ENCODE peak calls at places on chromosomes 1 and 21, in seven cellular contexts. J is cardiac fibroblast, K is type B pancreatic cell, X is HFF-Myc, N is ascending aorta, R is tibial artery, M is endodermal cell. G is an unnamed sample.

GRCh38 chr1:10935241-10935640 is 77.2 kb upstream of the TARDBP start:
- DNase-seq in J (no peak), K (no peak), X (no peak), N (no peak), R (no peak), M (peak), G (no peak)

GRCh38 chr1:53145942-53146708 is 3.7 kb upstream of the SLC1A7 start:
- DNase-seq in J (peak), K (peak), X (peak), N (peak), R (peak), M (peak), G (no peak)

GRCh38 chr1:62367005-62367547 is 47.8 kb upstream of the KANK4 start:
- DNase-seq in J (no peak), K (no peak), X (no peak), N (no peak), R (no peak), M (no peak), G (no peak)

GRCh38 chr1:67832737-67833594 is at the start of gene GNG12:
- DNase-seq in J (peak), K (peak), X (no peak), N (peak), R (peak), M (peak), G (peak)

GRCh38 chr21:43325036-43325435 is 101.9 kb downstream of the SIK1 start:
- DNase-seq in J (no peak), K (no peak), X (no peak), N (no peak), R (no peak), M (no peak), G (no peak)

GRCh38 chr1:204503122-204503912 is 8.7 kb upstream of the PIK3C2B start:
- DNase-seq in J (peak), K (no peak), X (no peak), N (no peak), R (no peak), M (no peak), G (no peak)

GRCh38 chr1:149936992-149937705 is 470 bp upstream of the MTMR11 start:
- DNase-seq in J (peak), K (no peak), X (peak), N (no peak), R (no peak), M (peak), G (no peak)

GRCh38 chr1:201888282-201889033 is at the start of gene SHISA4:
- DNase-seq in J (peak), K (peak), X (no peak), N (peak), R (peak), M (peak), G (no peak)

GRCh38 chr1:160975026-160975425 is 20.4 kb upstream of the ITLN2 start:
- DNase-seq in J (no peak), K (no peak), X (no peak), N (no peak), R (no peak), M (no peak), G (no peak)

GRCh38 chr21:16407403-16408279 is 677.9 kb downstream of the USP25 start:
- DNase-seq in J (peak), K (no peak), X (no peak), N (no peak), R (no peak), M (no peak), G (no peak)

GRCh38 chr21:42844411-42845113 is 34.8 kb downstream of the WDR4 start:
- DNase-seq in J (no peak), K (no peak), X (no peak), N (no peak), R (peak), M (peak), G (peak)

GRCh38 chr1:189804352-189804751 is 673.3 kb downstream of the BRINP3 start:
- DNase-seq in J (no peak), K (no peak), X (no peak), N (no peak), R (no peak), M (peak), G (no peak)

GRCh38 chr1:214187152-214187900 is 93.6 kb upstream of the SMYD2 start:
- DNase-seq in J (no peak), K (no peak), X (no peak), N (no peak), R (no peak), M (peak), G (no peak)

GRCh38 chr21:42022906-42023305 is 12.7 kb upstream of the ZBTB21 start:
- DNase-seq in J (no peak), K (no peak), X (no peak), N (no peak), R (peak), M (no peak), G (no peak)

GRCh38 chr1:156618853-156619581 is at the start of gene HAPLN2:
- DNase-seq in J (no peak), K (no peak), X (no peak), N (no peak), R (no peak), M (peak), G (no peak)

GRCh38 chr1:10339815-10340214 is 59.0 kb upstream of the PGD start:
- DNase-seq in J (peak), K (no peak), X (peak), N (no peak), R (no peak), M (peak), G (no peak)

GRCh38 chr1:107963601-107964396 is 1.2 kb downstream of the VAV3 start:
- DNase-seq in J (peak), K (no peak), X (no peak), N (peak), R (no peak), M (peak), G (no peak)

GRCh38 chr1:151998611-151999362 is 5.1 kb upstream of the S100A10 start:
- DNase-seq in J (no peak), K (no peak), X (no peak), N (no peak), R (no peak), M (no peak), G (no peak)

GRCh38 chr1:201319631-201320030 is 36.3 kb downstream of the PKP1 start:
- DNase-seq in J (no peak), K (no peak), X (no peak), N (peak), R (no peak), M (no peak), G (peak)

GRCh38 chr1:104780470-104781078 is 1030.9 kb downstream of the AMY1C start:
- DNase-seq in J (peak), K (no peak), X (no peak), N (no peak), R (no peak), M (peak), G (no peak)

GRCh38 chr1:17617787-17618557 is 78.5 kb downstream of the ARHGEF10L start:
- DNase-seq in J (peak), K (no peak), X (no peak), N (peak), R (peak), M (no peak), G (peak)
- TF ChIP-seq CTCF in J (no peak), K (no peak), X (no peak), N (no peak), R (peak), M (no peak), G (no peak)

DNA sequence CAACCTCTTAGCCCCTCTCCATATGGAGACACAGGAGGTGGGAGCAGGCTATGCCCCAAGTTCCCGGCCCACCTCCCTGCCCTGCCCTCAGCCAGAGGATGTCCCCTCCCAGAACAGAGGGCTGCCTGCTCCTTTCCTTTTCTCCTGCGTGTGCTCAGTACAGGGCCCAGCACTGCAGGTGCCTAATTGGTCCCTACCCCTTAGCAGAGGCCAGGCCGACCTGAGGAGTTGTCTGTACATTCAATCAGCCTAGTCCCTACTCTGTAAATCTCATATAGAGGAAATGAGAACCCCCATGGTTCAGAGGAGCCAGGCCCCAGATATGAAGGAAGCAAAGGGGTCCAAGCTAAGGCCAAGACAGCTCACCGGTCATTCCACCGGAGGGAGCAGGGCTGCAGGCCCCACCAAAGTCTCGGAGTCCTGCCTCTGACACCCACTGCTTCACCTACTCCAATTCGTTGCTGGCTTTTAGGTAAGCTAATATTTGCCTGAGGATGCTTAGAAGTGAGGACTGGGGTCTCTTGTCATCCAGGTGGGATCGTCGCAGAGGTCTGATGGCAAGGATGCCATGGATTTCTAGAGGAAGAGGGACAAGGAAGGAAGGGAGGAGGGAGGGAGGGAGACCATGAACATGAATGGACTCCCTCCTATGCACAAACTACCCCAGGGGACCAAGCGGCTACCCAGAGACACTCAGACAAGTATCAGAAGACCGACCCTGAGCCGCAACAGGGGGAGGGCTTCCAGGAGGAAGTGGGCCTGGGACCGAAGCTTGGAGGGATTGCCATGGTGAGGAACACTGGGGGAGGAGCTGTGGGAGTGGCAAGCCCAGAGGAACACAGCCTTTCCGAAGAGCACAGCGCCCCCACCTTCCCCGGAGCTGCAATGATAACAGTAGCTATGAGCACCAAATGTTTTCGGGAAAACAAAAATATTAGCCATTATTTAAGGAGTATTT is 30.4 kb upstream of the FOXO6 start:
- DNase-seq in J (peak), K (peak), X (no peak), N (no peak), R (no peak), M (peak), G (no peak)
- TF ChIP-seq CTCF in J (peak), K (peak), X (peak), N (no peak), R (no peak), M (peak), G (peak)

DNA sequence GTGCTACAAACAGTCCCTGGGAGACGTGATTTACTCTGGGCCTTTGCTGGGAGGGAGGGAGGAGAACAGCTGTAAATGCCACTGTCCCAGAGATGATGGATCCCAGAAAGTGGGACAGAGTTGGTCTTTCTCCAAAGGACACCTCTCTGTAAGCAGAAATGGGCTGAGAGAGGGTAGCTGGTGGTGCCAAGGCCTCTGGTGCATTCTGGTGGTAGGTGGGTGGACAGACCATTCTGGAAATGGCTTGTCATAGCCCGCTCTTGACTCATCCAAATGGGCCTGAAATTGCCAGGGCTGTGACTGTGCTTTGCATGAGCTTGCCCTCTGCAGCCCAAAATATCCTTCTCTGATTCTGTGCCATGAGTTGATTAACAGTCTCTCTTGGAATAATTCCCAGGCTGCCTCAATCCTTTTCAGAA is 36.1 kb downstream of the CCDC185 start:
- DNase-seq in J (no peak), K (no peak), X (no peak), N (peak), R (peak), M (no peak), G (no peak)
- TF ChIP-seq CTCF in J (no peak), K (no peak), X (no peak), N (no peak), R (peak), M (no peak), G (no peak)

GRCh38 chr1:21886486-21887215 is 50.5 kb downstream of the HSPG2 start:
- DNase-seq in J (no peak), K (no peak), X (no peak), N (no peak), R (no peak), M (no peak), G (no peak)

GRCh38 chr1:21885236-21886037 is 51.7 kb downstream of the HSPG2 start:
- DNase-seq in J (no peak), K (no peak), X (no peak), N (no peak), R (no peak), M (no peak), G (no peak)

GRCh38 chr1:21882721-21883415 is 54.2 kb downstream of the HSPG2 start:
- DNase-seq in J (no peak), K (no peak), X (no peak), N (no peak), R (no peak), M (no peak), G (no peak)

GRCh38 chr1:21887216-21887736 is 49.8 kb downstream of the HSPG2 start:
- DNase-seq in J (no peak), K (no peak), X (no peak), N (no peak), R (no peak), M (no peak), G (no peak)

DNA sequence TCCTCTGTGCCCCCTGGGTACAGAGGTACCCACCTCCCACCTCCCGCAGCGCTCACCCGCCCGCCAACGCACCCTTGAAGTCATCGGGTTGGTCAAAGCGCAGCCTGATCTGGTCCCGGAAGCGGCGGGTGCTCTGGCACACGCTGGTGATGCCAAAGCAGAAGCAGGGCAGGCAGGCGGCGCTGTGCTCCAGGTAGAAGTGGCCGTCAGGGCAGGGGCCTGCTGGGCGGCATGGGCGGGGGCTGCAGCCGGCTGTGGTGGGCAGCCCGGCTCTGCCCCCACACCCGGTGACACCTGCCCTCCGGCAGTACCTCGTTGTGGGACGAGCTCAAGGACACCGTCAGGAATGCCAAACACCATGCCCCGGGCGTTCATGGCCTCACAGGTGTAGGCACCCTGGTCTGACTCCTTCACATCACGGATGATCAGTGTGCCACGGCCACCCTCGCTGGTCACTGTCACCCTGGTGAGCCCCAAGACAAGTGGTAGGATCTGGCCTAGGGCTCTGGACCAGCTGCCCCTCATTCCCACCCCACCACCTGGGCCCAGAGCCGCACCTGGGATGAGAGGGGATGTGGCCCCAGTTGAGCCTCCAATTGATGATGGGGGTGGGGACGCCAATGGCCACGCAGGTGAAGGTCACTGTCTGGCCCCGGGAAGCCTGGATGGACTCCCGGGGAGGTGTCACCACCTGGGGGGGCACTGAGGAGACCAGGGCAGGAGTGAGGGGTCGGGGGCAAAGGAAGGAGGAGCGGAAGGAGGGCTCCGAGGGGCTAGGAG is 52.5 kb downstream of the HSPG2 start:
- DNase-seq in J (no peak), K (no peak), X (no peak), N (no peak), R (no peak), M (no peak), G (no peak)
- TF ChIP-seq CTCF in J (no peak), K (no peak), X (no peak), N (no peak), R (no peak), M (no peak), G (no peak)

DNA sequence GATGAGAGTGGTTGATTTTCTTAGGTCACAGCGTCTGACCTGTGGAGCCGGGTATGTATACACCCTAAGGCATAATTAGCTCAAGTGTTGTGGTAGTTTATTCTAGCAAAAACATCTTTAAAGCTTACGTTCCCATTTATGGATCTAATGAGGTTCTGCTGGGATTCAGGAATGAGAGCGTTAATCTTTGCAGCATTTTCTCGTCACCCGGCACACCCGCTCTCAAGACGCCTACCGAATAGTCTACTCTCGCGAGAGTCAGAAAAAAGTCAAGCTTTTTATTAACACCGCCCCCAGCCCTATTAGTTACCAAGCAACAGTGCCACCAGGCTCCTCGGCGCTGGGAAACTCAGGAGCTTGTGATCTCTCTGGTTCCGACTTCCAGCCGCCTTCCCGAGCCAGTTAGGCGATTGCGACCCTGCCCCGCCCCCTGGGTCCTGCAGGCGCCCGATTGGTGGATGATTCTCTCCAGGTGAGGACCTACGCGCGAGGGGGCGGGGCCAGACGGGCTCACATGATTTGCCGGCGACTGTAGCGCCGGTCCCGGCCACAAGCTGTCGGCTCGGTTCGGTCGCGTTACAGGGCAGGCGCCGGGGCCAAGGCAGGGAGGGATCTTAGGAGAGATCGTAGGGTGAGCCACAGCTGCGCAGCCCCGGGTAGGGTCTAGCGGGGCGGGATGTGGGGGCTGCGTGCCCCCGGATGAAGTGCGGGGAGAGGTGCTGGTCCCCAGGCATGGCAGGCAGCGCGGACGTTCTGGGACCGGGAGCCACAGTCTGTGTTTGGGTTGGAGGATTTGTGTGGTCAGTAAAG is at the start of gene PFKFB2:
- DNase-seq in J (peak), K (peak), X (peak), N (peak), R (peak), M (peak), G (peak)
- TF ChIP-seq CTCF in J (peak), K (peak), X (no peak), N (peak), R (no peak), M (peak), G (peak)

GRCh38 chr21:39313457-39314154 is at the start of gene BRWD1:
- DNase-seq in J (peak), K (peak), X (no peak), N (peak), R (peak), M (peak), G (peak)
- TF ChIP-seq CTCF in J (no peak), K (peak), X (peak), N (peak), R (peak), M (peak), G (peak)

G was measured in chondrocyte.